ENCODE peak calls at places on chromosome 13, in seven cellular contexts. One of them, this sample, is unnamed.

GRCh38 chr13:73303858-73304257 is 245.1 kb downstream of the KLF5 start:
- DNase-seq in LoVo: no peak
- DNase-seq in RWPE1: peak; percentile 48
- DNase-seq in astrocyte of the cerebellum: no peak
- DNase-seq in Calu3: no peak
- DNase-seq in AG08395: no peak
- DNase-seq in NCI-H2081: no peak
- DNase-seq in this sample: no peak

GRCh38 chr13:79779761-79780160 is 298.8 kb downstream of the NDFIP2 start:
- DNase-seq in RWPE1: peak; percentile 35
- DNase-seq in NCI-H2081: no peak
- DNase-seq in LoVo: peak; percentile 31
- DNase-seq in astrocyte of the cerebellum: no peak
- DNase-seq in AG08395: peak; percentile 75
- DNase-seq in Calu3: no peak
- DNase-seq in this sample: no peak

GRCh38 chr13:88979465-88980180 is 1308.5 kb downstream of the SLITRK5 start:
- DNase-seq in LoVo: no peak
- DNase-seq in Calu3: no peak
- DNase-seq in RWPE1: no peak
- DNase-seq in astrocyte of the cerebellum: no peak
- DNase-seq in AG08395: no peak
- DNase-seq in NCI-H2081: peak; percentile 3
- DNase-seq in this sample: no peak

GRCh38 chr13:40319699-40320586 is 346.5 kb downstream of the FOXO1 start:
- DNase-seq in NCI-H2081: no peak
- DNase-seq in astrocyte of the cerebellum: no peak
- DNase-seq in LoVo: no peak
- DNase-seq in Calu3: no peak
- DNase-seq in AG08395: no peak
- DNase-seq in RWPE1: peak; percentile 8
- DNase-seq in this sample: no peak

GRCh38 chr13:70520275-70520674 is 412.0 kb upstream of the KLHL1 start:
- DNase-seq in astrocyte of the cerebellum: no peak
- DNase-seq in LoVo: no peak
- DNase-seq in RWPE1: no peak
- DNase-seq in NCI-H2081: no peak
- DNase-seq in AG08395: no peak
- DNase-seq in Calu3: no peak
- DNase-seq in this sample: no peak

GRCh38 chr13:49023441-49023840 is 47.7 kb downstream of the FNDC3A start:
- DNase-seq in LoVo: no peak
- DNase-seq in RWPE1: peak; percentile 53
- DNase-seq in astrocyte of the cerebellum: peak; percentile 5
- DNase-seq in NCI-H2081: no peak
- DNase-seq in AG08395: peak; percentile 42
- DNase-seq in Calu3: no peak
- DNase-seq in this sample: no peak

GRCh38 chr13:72221276-72221962 is 354.4 kb upstream of the DACH1 start:
- DNase-seq in Calu3: peak; percentile 20
- DNase-seq in RWPE1: peak; percentile 16
- DNase-seq in astrocyte of the cerebellum: no peak
- DNase-seq in AG08395: peak; percentile 3
- DNase-seq in LoVo: peak; percentile 65
- DNase-seq in NCI-H2081: peak; percentile 4
- DNase-seq in this sample: no peak

GRCh38 chr13:28492527-28493367 is 2.2 kb downstream of the FLT1 start:
- DNase-seq in Calu3: no peak
- DNase-seq in LoVo: no peak
- DNase-seq in RWPE1: no peak
- DNase-seq in astrocyte of the cerebellum: no peak
- DNase-seq in NCI-H2081: no peak
- DNase-seq in AG08395: no peak
- DNase-seq in this sample: peak; percentile 39

GRCh38 chr13:30307194-30307965 is at the start of gene KATNAL1:
- DNase-seq in LoVo: peak; percentile 62
- DNase-seq in NCI-H2081: peak; percentile 74
- DNase-seq in astrocyte of the cerebellum: no peak
- DNase-seq in RWPE1: peak; percentile 49
- DNase-seq in AG08395: peak; percentile 79
- DNase-seq in Calu3: peak; percentile 54
- DNase-seq in this sample: peak; percentile 66

GRCh38 chr13:76512676-76513277 is 373.4 kb downstream of the KCTD12 start:
- DNase-seq in RWPE1: peak; percentile 36
- DNase-seq in Calu3: no peak
- DNase-seq in AG08395: peak; percentile 50
- DNase-seq in astrocyte of the cerebellum: peak; percentile 90
- DNase-seq in LoVo: no peak
- DNase-seq in NCI-H2081: no peak
- DNase-seq in this sample: no peak

GRCh38 chr13:88526186-88526852 is 855.1 kb downstream of the SLITRK5 start:
- DNase-seq in AG08395: no peak
- DNase-seq in LoVo: no peak
- DNase-seq in astrocyte of the cerebellum: no peak
- DNase-seq in RWPE1: no peak
- DNase-seq in Calu3: no peak
- DNase-seq in NCI-H2081: no peak
- DNase-seq in this sample: no peak

GRCh38 chr13:37657134-37657533 is 58.6 kb upstream of the POSTN start:
- DNase-seq in LoVo: no peak
- DNase-seq in AG08395: peak; percentile 20
- DNase-seq in astrocyte of the cerebellum: peak; percentile 60
- DNase-seq in RWPE1: peak; percentile 45
- DNase-seq in Calu3: no peak
- DNase-seq in NCI-H2081: no peak
- DNase-seq in this sample: no peak

GRCh38 chr13:45925151-45925550 is 73.6 kb upstream of the SIAH3 start:
- DNase-seq in astrocyte of the cerebellum: no peak
- DNase-seq in AG08395: no peak
- DNase-seq in LoVo: no peak
- DNase-seq in NCI-H2081: no peak
- DNase-seq in RWPE1: no peak
- DNase-seq in Calu3: no peak
- DNase-seq in this sample: no peak

GRCh38 chr13:40082644-40083043 is 427.2 kb downstream of the COG6 start:
- DNase-seq in RWPE1: no peak
- DNase-seq in astrocyte of the cerebellum: peak; percentile 12
- DNase-seq in NCI-H2081: no peak
- DNase-seq in AG08395: no peak
- DNase-seq in Calu3: no peak
- DNase-seq in LoVo: no peak
- DNase-seq in this sample: no peak

GRCh38 chr13:112943309-112944125 is 25.5 kb upstream of the MCF2L start:
- DNase-seq in RWPE1: peak; percentile 9
- DNase-seq in Calu3: peak; percentile 22
- DNase-seq in NCI-H2081: peak; percentile 23
- DNase-seq in astrocyte of the cerebellum: no peak
- DNase-seq in LoVo: peak; percentile 44
- DNase-seq in AG08395: peak; percentile 42
- DNase-seq in this sample: peak; percentile 39

GRCh38 chr13:43744630-43745029 is 42.1 kb downstream of the ENOX1 start:
- DNase-seq in RWPE1: no peak
- DNase-seq in Calu3: no peak
- DNase-seq in AG08395: no peak
- DNase-seq in LoVo: no peak
- DNase-seq in astrocyte of the cerebellum: no peak
- DNase-seq in NCI-H2081: no peak
- DNase-seq in this sample: no peak